ENCODE peak calls at places on chromosomes 12 and 14, in four cellular contexts. E is K562, U is HepG2, S is GM12878. Y is an unnamed sample.

GRCh38 chr14:73173092-73173735 is 36.9 kb downstream of the PSEN1 start:
- DNase-seq in E (peak), U (peak), S (no peak), Y (peak)

GRCh38 chr14:71004481-71004880 is 97.2 kb downstream of the PCNX1 start:
- DNase-seq in E (no peak), U (no peak), S (no peak), Y (no peak)

GRCh38 chr14:94411638-94412037 is 23.2 kb upstream of the SERPINA1 start:
- DNase-seq in E (no peak), U (peak), S (no peak), Y (no peak)

GRCh38 chr12:49930515-49931288 is 19.8 kb upstream of the AQP2 start:
- DNase-seq in E (no peak), U (no peak), S (no peak), Y (no peak)

GRCh38 chr14:98114122-98114895 is 1157.7 kb downstream of the BCL11B start:
- DNase-seq in E (no peak), U (no peak), S (no peak), Y (no peak)

GRCh38 chr12:80230068-80230467 is 130.7 kb downstream of the OTOGL start:
- DNase-seq in E (no peak), U (no peak), S (no peak), Y (peak)

GRCh38 chr12:90841336-90841735 is 113.6 kb downstream of the CCER1 start:
- DNase-seq in E (no peak), U (no peak), S (no peak), Y (no peak)

GRCh38 chr12:124040286-124040685 is 67.3 kb downstream of the ZNF664 start:
- DNase-seq in E (no peak), U (no peak), S (no peak), Y (no peak)

GRCh38 chr12:3757261-3757660 is 4.4 kb upstream of the CRACR2A start:
- DNase-seq in E (no peak), U (peak), S (no peak), Y (no peak)

GRCh38 chr12:123721245-123721644 is 9.1 kb downstream of the ATP6V0A2 start:
- DNase-seq in E (no peak), U (peak), S (no peak), Y (no peak)

GRCh38 chr12:58148405-58148804 is 207.0 kb downstream of the ATP23 start:
- DNase-seq in E (peak), U (no peak), S (no peak), Y (no peak)

GRCh38 chr12:122023339-122024131 is 1.9 kb downstream of the BCL7A start:
- DNase-seq in E (peak), U (peak), S (no peak), Y (peak)

GRCh38 chr14:49982522-49982951 is 89.7 kb downstream of the ARF6 start:
- DNase-seq in E (no peak), U (no peak), S (no peak), Y (no peak)

GRCh38 chr14:63011609-63012008 is 33.6 kb downstream of the KCNH5 start:
- DNase-seq in E (no peak), U (no peak), S (no peak), Y (peak)

GRCh38 chr12:25689996-25690501 is 137.0 kb upstream of the LMNTD1 start:
- DNase-seq in E (no peak), U (no peak), S (no peak), Y (no peak)

GRCh38 chr12:111412830-111413441 is 7.2 kb downstream of the SH2B3 start:
- DNase-seq in E (peak), U (no peak), S (no peak), Y (no peak)

GRCh38 chr14:70116278-70116677 is 72.5 kb downstream of the SLC8A3 start:
- DNase-seq in E (no peak), U (no peak), S (no peak), Y (no peak)

GRCh38 chr14:24565766-24566165 is 10.3 kb downstream of the CTSG start:
- DNase-seq in E (no peak), U (no peak), S (no peak), Y (no peak)

GRCh38 chr14:37122919-37123639 is 49.3 kb downstream of the SLC25A21 start:
- DNase-seq in E (no peak), U (no peak), S (no peak), Y (no peak)

GRCh38 chr12:21697829-21698630 is 40.4 kb upstream of the LDHB start:
- DNase-seq in E (peak), U (peak), S (no peak), Y (no peak)

GRCh38 chr12:98799411-98799810 is 154.3 kb downstream of the APAF1 start:
- DNase-seq in E (no peak), U (no peak), S (no peak), Y (no peak)

GRCh38 chr12:46674818-46675217 is 151.0 kb downstream of the SLC38A4 start:
- DNase-seq in E (no peak), U (no peak), S (no peak), Y (no peak)

GRCh38 chr12:86914716-86915115 is 658.5 kb upstream of the MGAT4C start:
- DNase-seq in E (no peak), U (peak), S (no peak), Y (peak)

GRCh38 chr12:4153343-4153892 is 120.1 kb upstream of the CCND2 start:
- DNase-seq in E (peak), U (no peak), S (peak), Y (no peak)

GRCh38 chr12:124352839-124353238 is 57.9 kb downstream of the RFLNA start:
- DNase-seq in E (peak), U (peak), S (no peak), Y (no peak)

GRCh38 chr12:131076791-131077747 is 123.4 kb downstream of the ADGRD1 start:
- DNase-seq in E (no peak), U (no peak), S (no peak), Y (no peak)

GRCh38 chr14:31934767-31935266 is 142.3 kb upstream of the ARHGAP5 start:
- DNase-seq in E (peak), U (peak), S (no peak), Y (peak)
- TF ChIP-seq TARDBP in E (no peak), U (peak), S (no peak), Y (no peak)

DNA sequence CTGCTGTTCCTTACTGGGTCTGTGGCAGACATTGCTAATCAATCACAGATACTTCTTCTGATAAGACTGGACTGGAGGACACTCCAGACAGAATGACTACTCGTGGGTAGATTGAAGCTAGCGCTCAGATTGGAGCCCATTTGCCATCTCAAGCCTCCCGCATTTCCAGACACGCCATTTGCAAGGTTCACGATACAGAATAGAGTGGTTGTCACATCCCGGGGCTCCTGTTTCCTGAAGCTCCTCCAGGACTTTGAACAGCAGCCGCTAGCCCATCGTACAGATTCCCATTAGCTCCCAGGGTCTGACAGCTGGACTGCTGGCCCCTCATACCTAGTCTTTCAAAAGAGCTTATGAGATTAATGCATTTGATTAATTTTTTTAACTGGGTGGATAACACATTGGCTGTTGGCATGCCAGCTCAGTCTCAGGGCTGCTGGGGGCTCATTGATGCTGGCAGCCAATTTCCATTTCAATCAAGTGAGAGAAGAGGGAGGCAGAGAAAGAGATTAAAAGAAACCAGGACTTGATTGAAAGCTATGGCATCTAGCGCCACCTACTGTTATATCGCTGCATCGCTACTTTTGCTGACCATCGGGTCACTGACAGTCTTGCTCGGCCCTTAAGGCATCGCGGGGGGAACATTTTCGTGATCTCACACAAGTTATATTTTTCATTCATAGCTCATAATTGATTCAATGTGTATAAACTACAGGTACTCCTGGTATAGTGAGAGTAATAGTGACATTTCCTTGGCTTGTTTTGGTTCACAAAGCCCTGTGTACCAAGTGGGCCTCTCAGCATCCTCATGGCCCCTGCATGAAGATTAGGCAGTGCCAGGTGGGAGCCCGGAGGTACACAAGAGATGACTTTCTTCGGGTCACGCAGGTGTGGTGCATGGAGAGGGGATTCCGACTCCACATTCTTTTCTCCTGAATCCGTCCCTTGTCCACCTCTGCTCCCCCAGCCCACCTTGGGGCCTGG is 78.6 kb downstream of the CCDC60 start:
- DNase-seq in E (peak), U (peak), S (no peak), Y (peak)
- TF ChIP-seq BHLHE40 in E (no peak), U (no peak), S (no peak), Y (no peak)

DNA sequence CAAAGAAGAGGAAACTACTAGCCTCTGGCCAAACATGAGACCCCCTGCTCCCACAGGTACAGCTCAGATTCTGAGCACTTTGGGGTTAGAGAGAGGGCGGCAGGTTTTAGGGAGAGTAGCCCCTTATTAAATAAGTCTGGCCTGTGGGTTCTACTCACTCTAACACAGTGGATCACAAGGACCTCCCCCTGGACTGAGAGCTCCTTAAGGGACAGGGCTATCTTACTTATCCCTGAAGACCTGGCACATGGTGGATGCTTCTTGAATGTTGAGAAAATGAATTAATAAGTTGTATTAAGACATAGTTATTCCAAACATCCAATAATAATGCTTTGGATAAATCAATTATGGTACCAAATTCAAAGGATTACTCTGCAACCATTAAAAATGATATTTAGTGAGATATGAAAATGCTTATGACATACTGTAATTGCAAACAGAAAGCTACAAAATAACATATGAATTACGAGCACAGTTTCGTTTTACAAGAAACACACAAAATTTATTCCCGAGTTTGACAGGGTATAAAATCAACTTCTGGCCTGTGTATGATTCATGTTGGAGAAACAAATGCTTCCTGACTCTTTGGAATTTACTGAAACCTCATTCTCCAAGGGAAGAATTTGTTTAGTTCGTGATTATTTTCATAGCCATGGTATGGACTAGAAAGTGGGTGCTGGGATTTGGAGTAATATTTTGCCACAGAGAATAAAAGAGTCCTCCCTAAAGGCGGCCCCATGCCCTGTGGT is 59.3 kb upstream of the BDKRB2 start:
- DNase-seq in E (no peak), U (no peak), S (no peak), Y (no peak)
- TF ChIP-seq TARDBP in E (no peak), U (no peak), S (no peak), Y (no peak)

DNA sequence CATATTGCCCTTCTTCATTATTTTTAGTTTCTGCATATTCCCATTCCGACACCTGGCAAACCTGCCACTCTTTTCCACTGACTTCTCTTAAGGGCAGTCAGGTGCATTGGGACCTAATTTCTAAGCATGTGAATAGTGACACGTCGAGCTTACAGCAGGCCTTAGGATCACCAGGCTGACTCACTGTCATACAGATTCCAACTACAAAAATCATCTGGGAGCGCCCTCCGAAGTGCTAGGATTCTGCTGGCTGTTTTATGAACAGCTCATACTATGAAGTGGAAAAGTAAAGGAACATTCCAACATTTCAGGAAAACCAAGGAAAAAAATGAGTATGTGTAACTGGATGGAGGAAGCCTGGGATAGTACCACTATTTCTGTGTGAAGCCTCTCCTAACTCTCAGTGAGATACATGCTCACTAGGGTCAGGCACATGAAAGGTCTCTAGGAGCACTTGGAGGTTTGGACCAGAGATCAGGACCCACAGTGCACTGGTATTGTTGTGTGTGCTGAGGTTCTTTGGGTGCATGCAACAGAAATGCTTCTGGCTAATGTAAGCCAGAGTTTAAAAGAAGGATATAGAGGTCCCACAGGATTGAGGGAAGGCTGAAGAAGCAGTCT is 257.4 kb downstream of the ZFP36L1 start:
- DNase-seq in E (no peak), U (no peak), S (no peak), Y (no peak)
- TF ChIP-seq BHLHE40 in E (no peak), U (no peak), S (no peak), Y (no peak)

DNA sequence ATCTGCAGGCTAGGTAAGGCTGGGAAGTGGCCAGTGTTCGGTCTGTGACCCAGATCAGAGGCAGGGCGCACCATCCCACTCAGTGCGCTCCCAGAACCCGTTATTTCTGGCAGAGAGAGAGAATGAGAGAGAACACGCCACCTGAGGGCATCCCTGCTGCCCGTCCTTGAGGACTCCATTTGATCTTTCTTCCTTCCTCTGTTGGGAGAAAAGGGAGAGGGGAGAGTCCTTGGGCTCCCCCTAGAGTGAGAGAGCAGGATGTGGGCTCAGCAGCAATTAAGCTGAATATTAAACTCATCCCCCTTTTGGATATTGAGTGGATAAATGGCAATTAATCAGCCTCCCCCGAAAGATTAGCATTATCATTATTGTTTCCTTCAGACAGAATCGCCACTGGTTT is 70.6 kb downstream of the IFT43 start:
- DNase-seq in E (peak), U (no peak), S (no peak), Y (peak)
- TF ChIP-seq TARDBP in E (no peak), U (no peak), S (no peak), Y (no peak)

GRCh38 chr12:109944561-109944960 is 44.5 kb downstream of the TCHP start:
- DNase-seq in E (no peak), U (no peak), S (no peak), Y (no peak)

GRCh38 chr12:109946913-109947312 is 46.8 kb downstream of the TCHP start:
- DNase-seq in E (no peak), U (no peak), S (no peak), Y (no peak)

GRCh38 chr12:109946505-109946904 is 46.4 kb downstream of the TCHP start:
- DNase-seq in E (no peak), U (no peak), S (no peak), Y (no peak)

GRCh38 chr12:109943811-109944210 is 43.7 kb downstream of the TCHP start:
- DNase-seq in E (no peak), U (no peak), S (no peak), Y (no peak)

DNA sequence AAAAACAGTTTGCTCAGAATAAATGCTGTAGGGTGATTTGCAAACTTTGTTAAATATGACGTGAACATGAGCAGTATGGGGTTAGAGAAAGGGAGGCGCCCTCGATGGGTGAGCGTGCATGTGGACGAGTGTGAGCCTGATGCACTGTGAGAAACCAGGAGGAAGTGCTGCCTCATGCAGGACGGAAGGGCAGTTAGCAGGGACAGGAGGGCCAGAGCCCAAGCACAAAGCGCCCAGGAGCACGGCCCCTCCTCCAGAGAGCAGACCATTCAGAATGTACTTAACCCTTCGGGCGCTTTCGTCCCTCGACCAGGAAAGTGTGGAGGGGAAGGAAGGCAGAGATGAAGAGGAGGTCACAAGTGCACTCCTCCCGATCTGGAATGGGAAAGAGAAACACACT is 44.9 kb downstream of the TCHP start:
- DNase-seq in E (no peak), U (peak), S (no peak), Y (no peak)
- TF ChIP-seq BHLHE40 in E (no peak), U (no peak), S (no peak), Y (no peak)

DNA sequence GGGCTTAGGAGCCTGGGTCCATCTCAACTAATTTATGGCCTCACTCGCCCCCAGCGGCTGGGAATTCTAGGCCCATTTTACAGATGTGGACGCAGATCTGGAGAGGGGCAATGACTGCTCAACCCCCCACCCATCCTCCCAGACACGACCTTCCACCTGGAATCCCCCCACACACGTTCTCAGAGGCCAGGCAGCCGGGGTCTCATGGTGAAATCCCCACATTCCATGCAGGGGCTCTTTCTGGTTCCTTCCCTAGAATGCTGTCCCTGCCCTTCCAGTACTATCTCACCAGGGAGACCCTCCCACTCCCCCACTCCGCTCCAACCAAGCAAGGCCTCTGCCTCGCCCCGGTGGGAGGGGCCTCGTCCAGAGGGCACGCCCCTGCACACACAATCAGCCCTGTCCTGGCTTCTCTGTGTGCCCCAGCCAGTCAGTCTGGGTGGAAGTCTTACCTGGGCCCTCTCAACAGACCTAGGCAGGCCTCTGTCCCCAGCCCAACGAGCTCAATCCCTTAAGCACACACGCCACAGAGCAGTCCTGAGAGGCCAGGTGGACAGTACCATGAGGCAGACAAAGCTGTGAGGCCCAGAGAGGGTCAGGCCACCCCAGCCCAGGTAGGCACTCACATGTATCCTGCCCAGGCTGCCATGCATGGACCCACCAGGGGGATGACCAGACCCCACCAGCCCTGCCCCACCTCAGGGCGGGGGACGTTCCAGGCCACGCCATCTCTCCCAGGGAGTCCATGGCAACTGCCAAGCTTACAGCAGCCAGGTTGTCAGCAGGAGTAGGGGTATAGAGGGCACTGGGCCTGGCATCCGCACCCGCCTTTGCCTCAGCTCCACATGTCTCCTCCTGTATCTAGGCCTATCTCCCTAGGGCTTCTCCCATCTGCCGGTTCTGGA is 1.3 kb upstream of the ANKRD9 start:
- DNase-seq in E (peak), U (peak), S (no peak), Y (peak)
- TF ChIP-seq TARDBP in E (no peak), U (peak), S (no peak), Y (no peak)

GRCh38 chr14:104370256-104370870 is 209.2 kb upstream of the C14orf180 start:
- DNase-seq in E (peak), U (peak), S (no peak), Y (peak)
- TF ChIP-seq BHLHE40 in E (no peak), U (no peak), S (no peak), Y (no peak)

DNA sequence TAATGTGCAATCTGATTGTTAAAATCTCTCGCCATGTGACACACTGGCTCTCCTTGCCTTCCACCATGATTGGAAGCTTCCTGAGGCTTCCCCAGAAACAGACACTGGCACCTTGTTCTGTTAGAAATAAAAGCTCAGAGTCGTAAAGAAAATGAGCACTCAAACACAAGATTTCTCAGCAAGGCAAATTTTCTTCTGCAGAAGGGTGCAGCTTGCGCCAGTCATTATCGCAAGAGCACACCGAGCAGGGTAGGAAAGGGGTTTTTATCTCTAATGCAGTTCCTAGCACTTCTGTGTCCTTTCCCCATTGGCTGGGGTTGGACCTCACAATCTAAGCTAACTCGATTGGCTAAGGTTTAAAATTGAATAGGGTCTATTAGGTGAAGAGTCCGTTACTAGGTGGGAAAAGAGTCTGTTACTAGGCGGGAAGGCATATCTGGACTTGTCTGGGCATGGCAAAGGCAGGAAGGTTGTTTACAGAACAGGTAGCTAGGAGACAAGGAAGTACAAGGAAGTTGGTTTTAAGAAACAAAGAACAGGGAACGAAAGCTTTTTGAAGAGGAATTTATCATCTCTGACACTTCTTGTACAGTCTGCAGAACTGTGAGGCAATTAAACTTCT is 62.6 kb upstream of the BICD1 start:
- DNase-seq in E (no peak), U (no peak), S (no peak), Y (no peak)
- TF ChIP-seq TARDBP in E (no peak), U (no peak), S (no peak), Y (no peak)